ENCODE peak calls at places on chromosomes 1 and 21, in six cellular contexts. P is neuronal stem cell, T is mesenchymal stem cell, G is H9, S is mesendoderm, O is H1. A is an unnamed sample.

GRCh38 chr1:200150721-200151120 is 123.2 kb downstream of the NR5A2 start:
- DNase-seq in P (no peak), T (peak; percentile 81), G (no peak), S (peak; percentile 41), O (no peak), A (peak; percentile 79)

GRCh38 chr1:205983925-205984725 is 19.1 kb downstream of the RAB7B start:
- DNase-seq in P (peak; percentile 39), T (peak; percentile 64), G (peak; percentile 80), S (peak; percentile 81), O (peak; percentile 72), A (peak; percentile 55)

GRCh38 chr1:109498161-109498801 is 4.4 kb downstream of the CYB561D1 start:
- DNase-seq in P (peak; percentile 49), T (peak; percentile 61), G (peak; percentile 84), S (peak; percentile 74), O (peak; percentile 89), A (peak; percentile 46)

GRCh38 chr1:29282924-29283803 is 46.8 kb downstream of the PTPRU start:
- DNase-seq in P (peak; percentile 96), T (peak; percentile 86), G (peak; percentile 99), S (peak; percentile 100), O (peak; percentile 93), A (peak; percentile 40)

GRCh38 chr1:167599839-167600581 is 30.0 kb upstream of the RCSD1 start:
- DNase-seq in P (no peak), T (peak; percentile 55), G (no peak), S (peak; percentile 65), O (no peak), A (peak; percentile 22)

GRCh38 chr21:38965910-38966504 is 160.3 kb downstream of the ETS2 start:
- DNase-seq in P (no peak), T (peak; percentile 100), G (peak; percentile 83), S (peak; percentile 86), O (peak; percentile 62), A (peak; percentile 59)

GRCh38 chr1:21292991-21293536 is 2.8 kb upstream of the ECE1 start:
- DNase-seq in P (no peak), T (no peak), G (no peak), S (no peak), O (no peak), A (no peak)

GRCh38 chr1:1779691-1780597 is 1.7 kb upstream of the NADK start:
- DNase-seq in P (no peak), T (peak; percentile 69), G (peak; percentile 79), S (peak; percentile 19), O (peak; percentile 63), A (peak; percentile 34)

GRCh38 chr1:156608036-156608674 is 6.9 kb upstream of the GPATCH4 start:
- DNase-seq in P (no peak), T (peak; percentile 79), G (peak; percentile 76), S (peak; percentile 90), O (peak; percentile 52), A (peak; percentile 75)

GRCh38 chr21:38839683-38840286 is 34.1 kb downstream of the ETS2 start:
- DNase-seq in P (no peak), T (peak; percentile 97), G (no peak), S (no peak), O (no peak), A (peak; percentile 94)

GRCh38 chr1:180558664-180559063 is at the start of gene OVAAL:
- DNase-seq in P (no peak), T (no peak), G (no peak), S (no peak), O (no peak), A (no peak)

GRCh38 chr1:17075470-17076255 is 21.8 kb upstream of the SDHB start:
- DNase-seq in P (no peak), T (peak; percentile 21), G (peak; percentile 87), S (peak; percentile 83), O (peak; percentile 80), A (no peak)

GRCh38 chr1:212234431-212235298 is 50.5 kb upstream of the PPP2R5A start:
- DNase-seq in P (no peak), T (peak; percentile 96), G (no peak), S (no peak), O (no peak), A (peak; percentile 98)

GRCh38 chr1:36673207-36673606 is 190.5 kb upstream of the CSF3R start:
- DNase-seq in P (peak; percentile 59), T (no peak), G (no peak), S (no peak), O (no peak), A (no peak)

GRCh38 chr1:17338706-17339493 is 30.9 kb downstream of the PADI4 start:
- DNase-seq in P (no peak), T (no peak), G (no peak), S (no peak), O (no peak), A (no peak)

GRCh38 chr1:236904874-236905741 is 99.1 kb downstream of the MT1HL1 start:
- DNase-seq in P (no peak), T (peak; percentile 83), G (no peak), S (no peak), O (no peak), A (peak; percentile 94)

GRCh38 chr21:38621132-38621531 is 122.9 kb upstream of the ERG start:
- DNase-seq in P (no peak), T (no peak), G (no peak), S (peak; percentile 46), O (no peak), A (no peak)

GRCh38 chr21:40053007-40053406 is 185.8 kb downstream of the PCP4 start:
- DNase-seq in P (no peak), T (no peak), G (no peak), S (no peak), O (no peak), A (no peak)

GRCh38 chr1:23198373-23198772 is 18.9 kb downstream of the HTR1D start:
- DNase-seq in P (no peak), T (peak; percentile 96), G (no peak), S (no peak), O (no peak), A (peak; percentile 97)

DNA sequence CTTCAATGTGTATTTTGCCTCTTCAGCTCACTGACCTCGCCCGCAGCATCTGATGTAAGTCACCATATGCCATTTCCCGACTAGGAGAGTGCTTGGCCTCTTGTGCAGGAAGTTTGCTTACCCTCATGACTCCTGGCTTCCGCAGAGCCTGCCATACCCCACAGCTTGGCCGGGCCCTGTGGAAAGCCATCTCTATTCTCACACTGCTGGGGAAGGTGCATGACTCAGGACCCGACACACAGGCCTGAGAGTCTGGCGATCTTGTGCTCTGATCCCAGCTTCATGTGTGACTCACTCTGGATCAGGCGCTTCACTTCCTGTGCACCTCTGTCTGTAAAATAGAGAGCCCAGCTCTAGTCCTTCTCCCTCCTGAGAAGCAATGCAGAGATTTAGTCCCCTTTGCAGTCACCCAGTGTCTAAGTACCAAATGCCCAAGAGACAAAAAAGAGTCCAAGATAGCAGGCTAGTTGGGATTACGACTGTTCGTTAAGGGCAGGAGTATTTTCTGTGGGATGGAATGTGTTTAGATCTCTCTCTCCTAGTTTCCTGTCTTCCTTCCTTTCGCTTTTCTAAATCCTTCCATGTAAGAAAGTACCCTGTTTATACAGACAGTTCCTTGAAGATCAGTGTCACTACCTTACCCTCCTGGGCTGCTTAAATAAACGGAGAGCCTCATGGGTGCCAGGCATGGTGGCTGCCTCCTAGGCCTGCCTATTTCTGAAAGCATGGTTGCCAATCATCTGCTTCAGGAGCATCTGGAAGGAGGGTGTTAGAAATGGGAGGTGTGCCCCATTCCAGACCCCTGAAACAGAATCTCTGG is 62.8 kb upstream of the KIF26B start:
- DNase-seq in P (no peak), T (peak; percentile 99), G (no peak), S (peak; percentile 70), O (peak; percentile 10), A (peak; percentile 99)
- H2BK5ac ChIP-seq in P (no peak overlapping the region), T (peak overlapping the region; percentile 48), G (no peak overlapping the region), S (no peak overlapping the region), O (no peak overlapping the region), A (peak overlapping the region; percentile 87)

GRCh38 chr1:111402083-111402482 is 25.5 kb downstream of the OVGP1 start:
- DNase-seq in P (no peak), T (no peak), G (no peak), S (no peak), O (no peak), A (no peak)
- H2BK5ac ChIP-seq in P (no peak overlapping the region), T (no peak overlapping the region), G (no peak overlapping the region), S (no peak overlapping the region), O (no peak overlapping the region), A (no peak overlapping the region)

GRCh38 chr21:34888569-34889286 is 160.4 kb downstream of the RUNX1 start:
- DNase-seq in P (peak; percentile 85), T (peak; percentile 96), G (peak; percentile 93), S (peak; percentile 97), O (peak; percentile 86), A (peak; percentile 96)
- H2BK5ac ChIP-seq in P (no peak overlapping the region), T (peak overlapping the region; percentile 93), G (no peak overlapping the region), S (no peak overlapping the region), O (no peak overlapping the region), A (peak overlapping the region; percentile 97)

DNA sequence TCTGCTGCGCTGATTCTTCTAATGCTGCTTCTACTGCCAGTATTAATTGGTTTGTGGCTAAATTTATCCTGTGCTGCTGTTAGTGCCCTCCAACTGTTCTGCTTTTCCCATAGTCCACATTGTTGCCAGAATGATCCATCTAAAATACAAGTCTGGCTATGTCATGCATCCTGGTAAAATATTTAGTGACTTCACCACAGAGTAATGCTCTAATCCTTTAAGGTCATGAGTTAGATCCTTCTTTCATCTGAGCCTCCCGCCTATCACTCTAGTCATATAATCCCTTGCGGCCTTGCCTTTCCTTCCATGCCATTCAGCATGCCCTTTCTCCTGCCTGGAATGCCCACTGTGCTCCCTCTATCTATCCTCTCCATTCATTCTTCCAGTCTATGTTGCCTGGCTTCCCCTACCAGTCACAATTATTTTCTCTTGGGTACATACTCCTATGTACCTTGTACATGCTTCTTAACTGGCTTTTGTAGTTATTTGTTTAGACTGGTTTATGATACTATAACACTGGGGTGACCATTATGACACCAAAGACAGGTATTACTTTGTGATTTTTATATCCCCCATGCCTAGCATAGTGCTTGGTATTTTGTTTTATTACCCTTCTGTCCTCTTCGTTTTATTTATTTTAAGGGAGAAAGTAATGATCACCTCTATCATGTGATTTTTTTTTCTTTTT is 144.0 kb downstream of the MAGI3 start:
- DNase-seq in P (no peak), T (peak; percentile 63), G (no peak), S (peak; percentile 71), O (no peak), A (peak; percentile 84)
- H2BK5ac ChIP-seq in P (no peak overlapping the region), T (no peak overlapping the region), G (no peak overlapping the region), S (no peak overlapping the region), O (no peak overlapping the region), A (peak overlapping the region; percentile 73)

GRCh38 chr1:3543076-3544049 is 67.9 kb downstream of the MEGF6 start:
- DNase-seq in P (no peak), T (peak; percentile 12), G (peak; percentile 46), S (peak; percentile 73), O (peak; percentile 71), A (peak; percentile 92)
- H2BK5ac ChIP-seq in P (no peak overlapping the region), T (peak overlapping the region; percentile 35), G (no peak overlapping the region), S (no peak overlapping the region), O (no peak overlapping the region), A (peak overlapping the region; percentile 98)

GRCh38 chr1:51664412-51665240 is 47.7 kb downstream of the OSBPL9 start:
- DNase-seq in P (no peak), T (peak; percentile 84), G (no peak), S (no peak), O (no peak), A (peak; percentile 73)
- H2BK5ac ChIP-seq in P (no peak overlapping the region), T (no peak overlapping the region), G (no peak overlapping the region), S (no peak overlapping the region), O (no peak overlapping the region), A (peak overlapping the region; percentile 37)

A was measured in IMR-90.